ENCODE peak calls at places on chromosomes 5 and 9, in ten cellular contexts. F is Caki2; G is H4; A is BJ; U is non-pigmented ciliary epithelial cell; Q is RPMI7951; Z is CD4-positive, alpha-beta T cell; Y is stimulated activated CD8-positive, alpha-beta memory T cell treated with anti-CD3 and anti-CD28 coated beads, Interleukin-4, amount 100 ng/mL, for 24 hours; J is head of caudate nucleus; W is EH. V is an unnamed sample.

GRCh38 chr9:114681594-114682332 is at the start of gene TEX48:
- DNase-seq in F (peak), G (peak), A (no peak), U (no peak), Q (peak), Z (peak), Y (peak), J (peak), W (peak), V (no peak)

GRCh38 chr5:43121565-43122484 is 1.1 kb downstream of the ZNF131 start:
- DNase-seq in F (peak), G (no peak), A (no peak), U (peak), Q (peak), Z (no peak), Y (peak), J (peak), W (peak), V (peak)

GRCh38 chr5:56350595-56351170 is 117.6 kb upstream of the ANKRD55 start:
- DNase-seq in F (peak), G (peak), A (peak), U (no peak), Q (peak), Z (no peak), Y (no peak), J (no peak), W (peak), V (peak)

GRCh38 chr9:130900701-130901497 is 4.3 kb upstream of the QRFP start:
- DNase-seq in F (no peak), G (no peak), A (no peak), U (no peak), Q (no peak), Z (no peak), Y (no peak), J (no peak), W (no peak), V (no peak)

GRCh38 chr5:135340568-135340967 is 58.5 kb downstream of the MACROH2A1 start:
- DNase-seq in F (no peak), G (no peak), A (no peak), U (no peak), Q (no peak), Z (no peak), Y (no peak), J (peak), W (no peak), V (no peak)

GRCh38 chr5:171673840-171674239 is 111.8 kb upstream of the SMIM23 start:
- DNase-seq in F (no peak), G (no peak), A (no peak), U (no peak), Q (no peak), Z (no peak), Y (no peak), J (no peak), W (no peak), V (no peak)

GRCh38 chr9:89448381-89448780 is 49.5 kb downstream of the SEMA4D start:
- DNase-seq in F (no peak), G (no peak), A (no peak), U (no peak), Q (peak), Z (peak), Y (no peak), J (peak), W (no peak), V (no peak)

GRCh38 chr9:136703231-136703870 is 9.0 kb upstream of the DIPK1B start:
- DNase-seq in F (no peak), G (no peak), A (no peak), U (no peak), Q (no peak), Z (no peak), Y (no peak), J (no peak), W (no peak), V (no peak)

GRCh38 chr5:109788596-109788995 is 98.9 kb downstream of the MAN2A1 start:
- DNase-seq in F (no peak), G (no peak), A (no peak), U (no peak), Q (no peak), Z (no peak), Y (no peak), J (no peak), W (no peak), V (no peak)

GRCh38 chr9:129989740-129990139 is 53.2 kb downstream of the FNBP1 start:
- DNase-seq in F (peak), G (peak), A (no peak), U (no peak), Q (peak), Z (no peak), Y (no peak), J (no peak), W (peak), V (peak)

GRCh38 chr5:154078305-154078704 is 39.5 kb downstream of the MFAP3 start:
- DNase-seq in F (peak), G (no peak), A (no peak), U (no peak), Q (peak), Z (no peak), Y (no peak), J (no peak), W (peak), V (no peak)

GRCh38 chr5:77167695-77168111 is 42.8 kb upstream of the PDE8B start:
- DNase-seq in F (no peak), G (peak), A (peak), U (peak), Q (peak), Z (no peak), Y (no peak), J (no peak), W (peak), V (peak)

GRCh38 chr5:45741110-45741509 is 44.9 kb upstream of the HCN1 start:
- DNase-seq in F (no peak), G (no peak), A (no peak), U (no peak), Q (no peak), Z (no peak), Y (no peak), J (no peak), W (no peak), V (no peak)

GRCh38 chr5:170148430-170149205 is 42.9 kb downstream of the FOXI1 start:
- DNase-seq in F (no peak), G (no peak), A (no peak), U (no peak), Q (no peak), Z (no peak), Y (no peak), J (no peak), W (no peak), V (no peak)

GRCh38 chr9:120876842-120877240 is at the start of gene PHF19:
- DNase-seq in F (no peak), G (peak), A (no peak), U (no peak), Q (peak), Z (peak), Y (no peak), J (no peak), W (peak), V (no peak)

GRCh38 chr5:65468633-65469032 is 13.1 kb downstream of the ADAMTS6 start:
- DNase-seq in F (no peak), G (no peak), A (no peak), U (no peak), Q (no peak), Z (no peak), Y (no peak), J (no peak), W (peak), V (no peak)

GRCh38 chr9:117412841-117413240 is 2.0 kb downstream of the ASTN2 start:
- DNase-seq in F (no peak), G (no peak), A (no peak), U (no peak), Q (no peak), Z (no peak), Y (no peak), J (no peak), W (no peak), V (no peak)

GRCh38 chr9:126788631-126789349 is 16.1 kb upstream of the ZBTB43 start:
- DNase-seq in F (peak), G (peak), A (no peak), U (peak), Q (peak), Z (no peak), Y (no peak), J (peak), W (no peak), V (no peak)

GRCh38 chr9:37976714-37977477 is 73.0 kb upstream of the SLC25A51 start:
- DNase-seq in F (no peak), G (peak), A (peak), U (peak), Q (peak), Z (no peak), Y (no peak), J (no peak), W (peak), V (peak)